ENCODE peak calls at places on chromosomes 11 and 22, in eight cellular contexts. Q is upper lobe of right lung; V is naive thymus-derived CD4-positive, alpha-beta T cell; F is CD4-positive, CD25-positive, alpha-beta regulatory T cell; Y is lung; S is IMR-90; Z is psoas muscle; N is HAP-1. U is an unnamed sample. For H3K4me1 and H3K9me3, the result is how much of the 10 kb centered on the place peaks cover.

GRCh38 chr11:87181143-87181542 is 143.4 kb downstream of the TMEM135 start:
- DNase-seq in Y (no peak), F (no peak), N (no peak), S (no peak), Q (no peak), V (no peak), Z (no peak), U (no peak)

GRCh38 chr11:77457340-77457739 is 16.6 kb downstream of the PAK1 start:
- DNase-seq in Z (no peak), N (peak), F (no peak), Y (no peak), S (no peak), V (no peak), Q (no peak), U (no peak)

GRCh38 chr22:24806663-24807001 is 621 bp downstream of the SGSM1 start:
- DNase-seq in Q (no peak), Y (no peak), F (no peak), V (no peak), Z (no peak), S (no peak), N (peak), U (no peak)

GRCh38 chr11:69157156-69157821 is 1.6 kb downstream of the SMIM38 start:
- DNase-seq in N (no peak), F (no peak), Z (no peak), Y (no peak), Q (peak), V (no peak), S (peak), U (peak)

GRCh38 chr11:18844753-18845367 is 53.3 kb upstream of the PTPN5 start:
- DNase-seq in S (peak), Y (no peak), V (no peak), Q (no peak), Z (no peak), N (no peak), F (no peak), U (no peak)

GRCh38 chr11:125892071-125892470 is 4.6 kb downstream of the HYLS1 start:
- DNase-seq in F (no peak), Y (no peak), Q (no peak), N (no peak), V (no peak), Z (no peak), S (peak), U (no peak)

GRCh38 chr22:31969789-31970489 is 25.6 kb downstream of the YWHAH start:
- DNase-seq in S (peak), Y (peak), Z (peak), N (peak), V (peak), Q (peak), F (peak), U (peak)

GRCh38 chr22:35418726-35419125 is 18.8 kb downstream of the MCM5 start:
- DNase-seq in F (no peak), Y (no peak), N (no peak), V (no peak), Z (no peak), S (no peak), Q (no peak), U (no peak)

GRCh38 chr11:130832571-130833432 is 83.5 kb downstream of the SNX19 start:
- DNase-seq in Q (no peak), Y (no peak), F (no peak), Z (no peak), S (peak), V (no peak), N (no peak), U (no peak)

GRCh38 chr11:81174646-81175330 is 1558.9 kb downstream of the FAM181B start:
- DNase-seq in Y (no peak), S (no peak), F (no peak), Z (no peak), V (no peak), Q (no peak), N (no peak), U (no peak)

GRCh38 chr11:95829580-95830259 is 39.4 kb downstream of the CEP57 start:
- DNase-seq in Q (no peak), Y (no peak), F (no peak), N (no peak), V (no peak), S (peak), Z (no peak), U (no peak)

GRCh38 chr22:36541831-36542391 is 12.9 kb upstream of the EIF3D start:
- DNase-seq in Y (no peak), N (no peak), V (no peak), F (no peak), Z (no peak), S (peak), Q (no peak), U (peak)

GRCh38 chr22:41028841-41029240 is 63.6 kb upstream of the EP300 start:
- DNase-seq in Q (no peak), N (no peak), V (no peak), S (peak), Y (no peak), Z (no peak), F (no peak), U (peak)

GRCh38 chr22:42313804-42314581 is 43.5 kb upstream of the TCF20 start:
- DNase-seq in V (peak), S (peak), F (peak), Z (no peak), Y (no peak), N (peak), Q (no peak), U (no peak)

GRCh38 chr11:80899381-80899780 is 1458.6 kb upstream of the TENM4 start:
- DNase-seq in Z (no peak), N (no peak), Y (no peak), V (no peak), S (no peak), F (no peak), Q (no peak), U (no peak)

GRCh38 chr11:46947399-46948077 is 11.0 kb downstream of the CSTPP1 start:
- DNase-seq in Y (no peak), V (no peak), F (no peak), N (no peak), Z (no peak), Q (no peak), S (no peak), U (no peak)

GRCh38 chr22:41565403-41566054 is 4.7 kb downstream of the CSDC2 start:
- DNase-seq in Y (no peak), N (no peak), V (no peak), Q (no peak), Z (no peak), S (peak), F (no peak), U (peak)

GRCh38 chr11:3220521-3221407 is 2.2 kb upstream of the MRGPRG start:
- DNase-seq in Z (no peak), Y (no peak), F (no peak), V (no peak), Q (peak), S (no peak), N (peak), U (peak)

DNA sequence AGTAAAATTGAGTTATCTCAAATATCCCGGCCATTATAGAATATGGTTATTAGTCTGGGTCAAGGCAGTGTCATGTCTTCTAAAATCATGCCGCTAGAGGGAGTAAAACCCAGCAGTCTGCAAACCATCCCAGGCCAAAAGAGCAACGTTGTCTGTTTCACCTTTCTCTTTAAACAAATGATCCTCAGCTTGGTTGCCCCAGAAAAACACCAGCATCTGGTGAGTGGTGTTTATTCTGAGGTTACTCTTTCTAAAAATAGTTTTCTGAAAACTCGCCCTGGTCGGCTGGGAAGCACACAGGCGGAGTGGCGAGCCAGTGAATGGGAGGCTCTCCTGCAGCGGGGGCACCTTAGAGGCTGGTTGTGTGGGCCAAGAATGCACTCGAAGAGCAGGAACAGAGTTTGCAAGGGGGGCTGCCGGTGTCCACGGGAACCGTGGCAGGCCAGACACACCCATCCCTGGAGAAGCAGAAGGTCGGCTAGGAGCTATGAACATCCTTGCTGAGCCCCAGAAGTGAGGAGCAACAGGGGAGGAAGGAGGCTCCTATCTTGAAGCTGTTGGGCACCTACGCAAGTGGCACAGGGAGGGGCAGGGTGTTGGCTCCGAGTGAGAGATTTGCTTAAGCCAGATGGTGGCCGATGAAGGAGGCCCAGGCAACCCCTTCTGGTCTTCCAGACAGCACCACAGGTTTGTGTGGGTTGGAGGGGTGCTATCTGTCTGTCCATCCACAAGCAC is 297.1 kb downstream of the ETS1 start:
- DNase-seq in Z (peak), V (peak), F (peak), Y (peak), Q (peak), N (peak), S (peak), U (peak)
- H3K4me3 ChIP-seq in Z (peak), V (peak), F (peak), Y (no peak), Q (peak), N (no peak), S (no peak), U (no peak)

GRCh38 chr11:15045209-15045608 is 28.2 kb upstream of the CALCB start:
- DNase-seq in Z (no peak), Y (no peak), F (no peak), N (no peak), Q (no peak), V (no peak), S (no peak), U (no peak)
- H3K4me1 ChIP-seq in Z (under half), Y (under half), F (under half), N (under half), Q (under half), V (under half), S (under half), U (under half)

GRCh38 chr11:75655619-75656018 is 13.2 kb downstream of the MAP6 start:
- DNase-seq in N (no peak), Y (no peak), S (peak), Z (no peak), V (no peak), F (no peak), Q (no peak), U (no peak)
- H3K9me3 ChIP-seq in N (under half), Y (under half), S (under half), Z (under half), V (under half), F (under half), Q (under half), U (under half)

GRCh38 chr22:45602004-45602733 is 69.5 kb upstream of the ATXN10 start:
- DNase-seq in N (no peak), Q (no peak), Z (no peak), S (no peak), Y (no peak), F (no peak), V (no peak), U (no peak)
- H3K4me3 ChIP-seq in N (no peak), Q (no peak), Z (no peak), S (no peak), Y (no peak), F (no peak), V (no peak), U (no peak)

DNA sequence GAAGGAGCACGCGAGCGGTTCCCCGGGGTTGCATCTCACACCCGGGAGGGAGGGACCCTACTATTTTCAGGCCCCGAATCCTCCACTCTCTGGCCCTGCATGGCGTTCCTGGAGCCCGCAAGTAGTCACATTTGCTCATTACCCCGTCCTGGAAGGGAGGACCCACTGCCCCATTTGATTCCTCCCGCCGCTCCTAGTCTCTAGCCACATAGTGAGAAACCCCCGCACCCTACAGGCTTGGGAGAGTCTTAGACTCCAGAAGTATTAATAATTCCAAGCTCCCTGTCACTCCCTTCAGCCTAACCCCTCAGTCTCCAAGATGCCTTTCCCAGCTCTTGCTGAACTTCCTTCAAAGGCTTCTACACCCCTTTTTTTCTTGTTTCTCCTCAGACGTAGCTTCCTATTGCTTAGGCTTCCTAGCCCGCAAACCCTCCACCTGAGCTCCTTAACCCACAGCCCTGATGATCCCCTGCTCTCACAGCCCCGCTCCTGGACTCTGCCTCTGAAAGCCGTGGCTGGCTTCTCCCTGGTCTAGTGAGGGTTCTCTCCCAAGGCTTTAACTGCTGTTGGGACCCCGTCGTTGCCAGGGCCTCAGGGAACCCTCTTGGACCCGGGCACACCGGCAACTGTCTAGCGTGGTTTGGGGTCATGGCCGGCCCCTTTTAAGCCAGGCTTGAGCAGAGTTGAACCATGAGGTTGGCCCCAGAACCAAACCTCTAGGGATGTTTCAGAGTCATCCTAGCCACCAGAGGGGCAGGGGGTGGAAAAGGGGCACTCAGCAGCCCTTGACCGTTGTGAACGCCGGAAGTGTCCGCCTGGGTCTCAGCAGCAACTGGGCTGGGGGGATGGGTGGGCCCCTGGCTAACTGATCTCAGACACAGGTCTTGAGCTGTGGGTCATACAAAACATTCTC is 862 bp downstream of the GGA1 start:
- DNase-seq in V (no peak), S (no peak), F (no peak), Q (no peak), Z (no peak), N (peak), Y (no peak), U (no peak)
- H3K4me1 ChIP-seq in V (under half), S (under half), F (under half), Q (half or more), Z (under half), N (under half), Y (under half), U (under half)

GRCh38 chr22:47442821-47443220 is 680.4 kb downstream of the TBC1D22A start:
- DNase-seq in Q (no peak), N (no peak), Z (no peak), Y (no peak), S (no peak), V (no peak), F (no peak), U (no peak)
- H3K9me3 ChIP-seq in Q (under half), N (under half), Z (under half), Y (under half), S (half or more), V (under half), F (under half), U (under half)